ENCODE peak calls at places on chromosome 12, in ten cellular contexts. One of them, this sample, is unnamed.

GRCh38 chr12:52993558-52993869 is 12.7 kb upstream of the EIF4B start:
- DNase-seq in HFF-Myc: no peak
- DNase-seq in ACHN: no peak
- DNase-seq in GM04504: no peak
- DNase-seq in ELR: no peak
- DNase-seq in NCI-H146: no peak
- DNase-seq in NCI-H748 treated with DMSO at 0.1 percent for 48 hours: no peak
- DNase-seq in left cardiac atrium: no peak
- DNase-seq in activated T-cell treated with anti-CD3 and anti-CD28 coated beads, Interleukin-2, amount 50 U/mL, for 4 hours: no peak
- DNase-seq in NCI-H2107: no peak
- DNase-seq in this sample: no peak

GRCh38 chr12:88639361-88639760 is 59.1 kb upstream of the KITLG start:
- DNase-seq in NCI-H146: no peak
- DNase-seq in GM04504: no peak
- DNase-seq in left cardiac atrium: no peak
- DNase-seq in ELR: no peak
- DNase-seq in HFF-Myc: no peak
- DNase-seq in NCI-H2107: peak; percentile 25
- DNase-seq in activated T-cell treated with anti-CD3 and anti-CD28 coated beads, Interleukin-2, amount 50 U/mL, for 4 hours: no peak
- DNase-seq in ACHN: no peak
- DNase-seq in NCI-H748 treated with DMSO at 0.1 percent for 48 hours: no peak
- DNase-seq in this sample: no peak

GRCh38 chr12:63937381-63938168 is 93.1 kb downstream of the SRGAP1 start:
- DNase-seq in GM04504: peak; percentile 30
- DNase-seq in NCI-H146: no peak
- DNase-seq in ACHN: no peak
- DNase-seq in HFF-Myc: no peak
- DNase-seq in activated T-cell treated with anti-CD3 and anti-CD28 coated beads, Interleukin-2, amount 50 U/mL, for 4 hours: no peak
- DNase-seq in NCI-H748 treated with DMSO at 0.1 percent for 48 hours: no peak
- DNase-seq in NCI-H2107: no peak
- DNase-seq in left cardiac atrium: no peak
- DNase-seq in ELR: no peak
- DNase-seq in this sample: no peak

GRCh38 chr12:105386431-105386830 is 55.9 kb downstream of the C12orf75 start:
- DNase-seq in activated T-cell treated with anti-CD3 and anti-CD28 coated beads, Interleukin-2, amount 50 U/mL, for 4 hours: no peak
- DNase-seq in ACHN: no peak
- DNase-seq in HFF-Myc: no peak
- DNase-seq in left cardiac atrium: no peak
- DNase-seq in NCI-H146: no peak
- DNase-seq in GM04504: no peak
- DNase-seq in ELR: no peak
- DNase-seq in NCI-H748 treated with DMSO at 0.1 percent for 48 hours: no peak
- DNase-seq in NCI-H2107: no peak
- DNase-seq in this sample: no peak

GRCh38 chr12:96194901-96195844 is 998 bp downstream of the ELK3 start:
- DNase-seq in NCI-H146: peak; percentile 24
- DNase-seq in ACHN: peak; percentile 90
- DNase-seq in activated T-cell treated with anti-CD3 and anti-CD28 coated beads, Interleukin-2, amount 50 U/mL, for 4 hours: peak; percentile 68
- DNase-seq in NCI-H2107: no peak
- DNase-seq in HFF-Myc: peak; percentile 65
- DNase-seq in GM04504: peak; percentile 70
- DNase-seq in ELR: peak; percentile 92
- DNase-seq in left cardiac atrium: peak; percentile 49
- DNase-seq in NCI-H748 treated with DMSO at 0.1 percent for 48 hours: no peak
- DNase-seq in this sample: peak; percentile 75

GRCh38 chr12:21354641-21355040 is 18.1 kb upstream of the IAPP start:
- DNase-seq in ACHN: no peak
- DNase-seq in left cardiac atrium: no peak
- DNase-seq in HFF-Myc: no peak
- DNase-seq in NCI-H146: no peak
- DNase-seq in NCI-H2107: no peak
- DNase-seq in GM04504: no peak
- DNase-seq in ELR: peak; percentile 46
- DNase-seq in activated T-cell treated with anti-CD3 and anti-CD28 coated beads, Interleukin-2, amount 50 U/mL, for 4 hours: no peak
- DNase-seq in NCI-H748 treated with DMSO at 0.1 percent for 48 hours: no peak
- DNase-seq in this sample: no peak

GRCh38 chr12:5487971-5488955 is 56.4 kb downstream of the NTF3 start:
- DNase-seq in activated T-cell treated with anti-CD3 and anti-CD28 coated beads, Interleukin-2, amount 50 U/mL, for 4 hours: no peak
- DNase-seq in left cardiac atrium: no peak
- DNase-seq in ELR: peak; percentile 59
- DNase-seq in NCI-H2107: no peak
- DNase-seq in ACHN: no peak
- DNase-seq in NCI-H146: no peak
- DNase-seq in GM04504: no peak
- DNase-seq in HFF-Myc: no peak
- DNase-seq in NCI-H748 treated with DMSO at 0.1 percent for 48 hours: no peak
- DNase-seq in this sample: no peak

GRCh38 chr12:1551496-1551895 is 42.9 kb downstream of the FBXL14 start:
- DNase-seq in NCI-H748 treated with DMSO at 0.1 percent for 48 hours: no peak
- DNase-seq in GM04504: no peak
- DNase-seq in NCI-H2107: no peak
- DNase-seq in ELR: no peak
- DNase-seq in ACHN: no peak
- DNase-seq in HFF-Myc: no peak
- DNase-seq in activated T-cell treated with anti-CD3 and anti-CD28 coated beads, Interleukin-2, amount 50 U/mL, for 4 hours: no peak
- DNase-seq in left cardiac atrium: no peak
- DNase-seq in NCI-H146: no peak
- DNase-seq in this sample: no peak

GRCh38 chr12:47773062-47773857 is at the start of gene SLC48A1:
- DNase-seq in NCI-H146: peak; percentile 85
- DNase-seq in NCI-H748 treated with DMSO at 0.1 percent for 48 hours: peak; percentile 26
- DNase-seq in HFF-Myc: no peak
- DNase-seq in GM04504: peak; percentile 28
- DNase-seq in left cardiac atrium: peak; percentile 84
- DNase-seq in activated T-cell treated with anti-CD3 and anti-CD28 coated beads, Interleukin-2, amount 50 U/mL, for 4 hours: peak; percentile 65
- DNase-seq in ACHN: peak; percentile 81
- DNase-seq in ELR: peak; percentile 77
- DNase-seq in NCI-H2107: peak; percentile 42
- DNase-seq in this sample: peak; percentile 65